ENCODE peak calls at places on chromosomes 4 and X, in nine cellular contexts. Y is type B pancreatic cell, U is lower leg skin, M is GM20000, I is pancreas, E is astrocyte of the cerebellum, B is fibroblast of mammary gland, Z is omental fat pad, P is breast epithelium. W is an unnamed sample.

GRCh38 chrX:39730671-39731389 is 366.9 kb downstream of the BCOR start:
- DNase-seq in Y (no peak), U (peak), M (peak), I (peak), E (peak), B (peak), Z (peak), P (peak), W (peak)

GRCh38 chr4:151417164-151417571 is 8.2 kb downstream of the FHIP1A start:
- DNase-seq in Y (no peak), U (no peak), M (no peak), I (no peak), E (no peak), B (peak), Z (no peak), P (no peak), W (no peak)

GRCh38 chr4:88106205-88106604 is 52.2 kb downstream of the ABCG2 start:
- DNase-seq in Y (no peak), U (no peak), M (no peak), I (no peak), E (no peak), B (peak), Z (no peak), P (no peak), W (no peak)

GRCh38 chrX:125150231-125150630 is 169.4 kb upstream of the TEX13C start:
- DNase-seq in Y (no peak), U (no peak), M (no peak), I (no peak), E (no peak), B (no peak), Z (no peak), P (no peak), W (no peak)

GRCh38 chr4:52836653-52837052 is 25.5 kb upstream of the RASL11B start:
- DNase-seq in Y (no peak), U (no peak), M (no peak), I (no peak), E (no peak), B (peak), Z (no peak), P (no peak), W (no peak)

GRCh38 chr4:139658185-139658584 is 7.4 kb upstream of the MGST2 start:
- DNase-seq in Y (no peak), U (no peak), M (no peak), I (no peak), E (no peak), B (no peak), Z (no peak), P (no peak), W (no peak)

GRCh38 chr4:142091691-142092182 is 455.4 kb downstream of the IL15 start:
- DNase-seq in Y (no peak), U (no peak), M (no peak), I (no peak), E (peak), B (peak), Z (peak), P (no peak), W (no peak)

GRCh38 chr4:186096681-186097080 is 7.8 kb upstream of the FAM149A start:
- DNase-seq in Y (no peak), U (no peak), M (no peak), I (no peak), E (no peak), B (no peak), Z (no peak), P (no peak), W (no peak)

GRCh38 chr4:142567199-142567598 is 278.9 kb downstream of the INPP4B start:
- DNase-seq in Y (no peak), U (no peak), M (no peak), I (no peak), E (no peak), B (no peak), Z (no peak), P (no peak), W (no peak)

GRCh38 chrX:153885968-153886903 is at the start of gene L1CAM:
- DNase-seq in Y (no peak), U (no peak), M (peak), I (peak), E (no peak), B (no peak), Z (no peak), P (no peak), W (no peak)

GRCh38 chr4:8746523-8747466 is 124.8 kb downstream of the HMX1 start:
- DNase-seq in Y (peak), U (peak), M (no peak), I (no peak), E (no peak), B (no peak), Z (no peak), P (no peak), W (no peak)

GRCh38 chrX:43436497-43436896 is 219.6 kb upstream of the MAOA start:
- DNase-seq in Y (no peak), U (no peak), M (no peak), I (no peak), E (no peak), B (no peak), Z (no peak), P (no peak), W (no peak)

GRCh38 chr4:95701500-95701899 is 138.4 kb upstream of the PDHA2 start:
- DNase-seq in Y (no peak), U (no peak), M (no peak), I (no peak), E (peak), B (peak), Z (no peak), P (peak), W (no peak)

GRCh38 chrX:115337735-115338134 is 48.2 kb downstream of the LUZP4 start:
- DNase-seq in Y (no peak), U (no peak), M (no peak), I (no peak), E (no peak), B (peak), Z (no peak), P (no peak), W (no peak)

GRCh38 chrX:154750301-154751120 is at the start of gene GAB3:
- DNase-seq in Y (no peak), U (no peak), M (peak), I (peak), E (no peak), B (no peak), Z (no peak), P (no peak), W (peak)

GRCh38 chrX:41923925-41924693 is 755 bp upstream of the CASK start:
- DNase-seq in Y (no peak), U (no peak), M (peak), I (no peak), E (no peak), B (peak), Z (no peak), P (peak), W (peak)

GRCh38 chr4:38609614-38610013 is 54.4 kb upstream of the KLF3 start:
- DNase-seq in Y (no peak), U (no peak), M (no peak), I (no peak), E (no peak), B (no peak), Z (no peak), P (no peak), W (no peak)

GRCh38 chr4:72567821-72568620 is 1.0 kb downstream of the ADAMTS3 start:
- DNase-seq in Y (peak), U (peak), M (peak), I (peak), E (peak), B (peak), Z (peak), P (peak), W (no peak)

GRCh38 chr4:118124977-118125376 is 90.7 kb downstream of the NDST3 start:
- DNase-seq in Y (no peak), U (no peak), M (no peak), I (no peak), E (no peak), B (no peak), Z (no peak), P (no peak), W (no peak)

DNA sequence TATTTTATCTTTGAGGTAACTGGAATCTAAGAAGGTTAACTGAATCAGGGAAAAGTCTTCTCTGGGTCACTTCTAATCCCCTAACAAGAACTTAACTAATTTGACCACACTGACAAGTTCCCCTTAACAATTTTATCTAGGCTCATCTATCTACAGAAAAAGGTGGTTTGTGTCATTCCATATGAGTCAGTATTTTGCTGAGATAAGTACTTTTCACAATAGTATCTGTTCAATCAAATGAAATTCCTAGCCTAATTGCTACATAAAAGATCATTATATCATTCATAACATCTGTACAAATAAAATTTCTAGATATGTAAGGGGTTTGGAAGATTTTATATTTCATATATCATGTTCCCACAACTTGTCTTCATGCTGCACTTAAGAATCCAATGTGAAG is 45.6 kb downstream of the COL25A1 start:
- DNase-seq in Y (no peak), U (no peak), M (no peak), I (no peak), E (no peak), B (no peak), Z (no peak), P (no peak), W (no peak)
- TF ChIP-seq CTCF in Y (no peak), U (no peak), M (no peak), I (no peak), E (no peak), B (no peak), Z (no peak), P (no peak), W (no peak)

GRCh38 chrX:116961872-116962582 is 499.3 kb upstream of the CT83 start:
- DNase-seq in Y (no peak), U (no peak), M (no peak), I (peak), E (no peak), B (peak), Z (no peak), P (no peak), W (no peak)
- TF ChIP-seq CTCF in Y (peak), U (no peak), M (no peak), I (no peak), E (no peak), B (peak), Z (no peak), P (no peak), W (no peak)

GRCh38 chr4:122450847-122451246 is 5.7 kb downstream of the IL2 start:
- DNase-seq in Y (no peak), U (no peak), M (no peak), I (no peak), E (no peak), B (peak), Z (no peak), P (no peak), W (no peak)
- TF ChIP-seq CTCF in Y (peak), U (no peak), M (no peak), I (no peak), E (peak), B (peak), Z (no peak), P (no peak), W (no peak)

GRCh38 chr4:7278071-7278765 is 85.9 kb downstream of the SORCS2 start:
- DNase-seq in Y (no peak), U (no peak), M (no peak), I (no peak), E (no peak), B (no peak), Z (no peak), P (no peak), W (no peak)

GRCh38 chr4:7273741-7274297 is 81.5 kb downstream of the SORCS2 start:
- DNase-seq in Y (no peak), U (no peak), M (no peak), I (no peak), E (no peak), B (no peak), Z (no peak), P (no peak), W (no peak)

GRCh38 chr4:7276538-7276937 is 84.2 kb downstream of the SORCS2 start:
- DNase-seq in Y (no peak), U (no peak), M (no peak), I (no peak), E (no peak), B (peak), Z (no peak), P (no peak), W (no peak)

GRCh38 chr4:7275067-7275466 is 82.7 kb downstream of the SORCS2 start:
- DNase-seq in Y (no peak), U (no peak), M (no peak), I (no peak), E (no peak), B (no peak), Z (no peak), P (no peak), W (no peak)

GRCh38 chr4:7275490-7276154 is 83.3 kb downstream of the SORCS2 start:
- DNase-seq in Y (no peak), U (no peak), M (no peak), I (no peak), E (no peak), B (no peak), Z (no peak), P (no peak), W (no peak)
- TF ChIP-seq CTCF in Y (peak), U (no peak), M (no peak), I (no peak), E (no peak), B (no peak), Z (no peak), P (no peak), W (no peak)

DNA sequence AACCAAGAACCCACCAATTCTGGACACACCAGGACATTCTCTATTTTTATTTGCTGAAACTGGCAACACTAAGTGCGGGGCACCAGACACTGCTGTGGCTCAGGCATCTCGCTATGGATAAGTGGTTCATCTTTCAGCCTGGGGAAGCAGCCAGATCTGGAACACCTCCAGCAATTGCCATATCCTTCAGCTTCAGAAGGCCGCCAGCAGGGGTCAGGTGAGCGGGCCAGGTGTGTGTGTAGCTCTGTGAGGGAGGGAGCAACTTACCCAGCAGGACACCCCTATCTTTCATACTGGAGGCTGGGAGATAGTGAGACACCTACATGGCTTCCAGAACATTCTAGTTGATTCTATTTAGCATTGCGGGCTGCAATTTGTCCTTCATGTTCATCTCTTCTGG is 57.0 kb upstream of the GBA3 start:
- DNase-seq in Y (no peak), U (no peak), M (no peak), I (no peak), E (no peak), B (no peak), Z (no peak), P (no peak), W (no peak)
- TF ChIP-seq CTCF in Y (no peak), U (no peak), M (no peak), I (no peak), E (no peak), B (no peak), Z (no peak), P (no peak), W (no peak)

GRCh38 chrX:46686003-46686645 is 72.8 kb downstream of the SLC9A7 start:
- DNase-seq in Y (no peak), U (no peak), M (peak), I (no peak), E (peak), B (peak), Z (no peak), P (no peak), W (peak)

GRCh38 chrX:46687619-46688018 is 71.3 kb downstream of the SLC9A7 start:
- DNase-seq in Y (no peak), U (no peak), M (no peak), I (no peak), E (no peak), B (peak), Z (no peak), P (no peak), W (no peak)

GRCh38 chrX:46678232-46678631 is 80.7 kb downstream of the SLC9A7 start:
- DNase-seq in Y (no peak), U (no peak), M (no peak), I (no peak), E (no peak), B (no peak), Z (no peak), P (no peak), W (no peak)

GRCh38 chrX:46681849-46682248 is 77.1 kb downstream of the SLC9A7 start:
- DNase-seq in Y (no peak), U (no peak), M (no peak), I (no peak), E (no peak), B (peak), Z (no peak), P (no peak), W (no peak)

GRCh38 chrX:46683023-46683422 is 75.9 kb downstream of the SLC9A7 start:
- DNase-seq in Y (no peak), U (no peak), M (no peak), I (no peak), E (no peak), B (no peak), Z (no peak), P (no peak), W (no peak)
- TF ChIP-seq CTCF in Y (no peak), U (no peak), M (no peak), I (no peak), E (peak), B (no peak), Z (no peak), P (no peak), W (no peak)

W was measured in GM13976.